ENCODE peak calls at places on chromosomes 5 and 9, in five cellular contexts. N, F, J, Z and D are unnamed samples.

GRCh38 chr5:90529939-90530677 is 724 bp upstream of the LYSMD3 start:
- DNase-seq in N (peak), F (peak), J (peak), Z (peak), D (peak)

GRCh38 chr9:72254881-72255545 is 105.8 kb downstream of the GDA start:
- DNase-seq in N (no peak), F (no peak), J (no peak), Z (no peak), D (no peak)

GRCh38 chr5:122458278-122458872 is 146.3 kb downstream of the SNCAIP start:
- DNase-seq in N (no peak), F (no peak), J (no peak), Z (no peak), D (no peak)

GRCh38 chr5:95846554-95847260 is 24.2 kb upstream of the GLRX start:
- DNase-seq in N (peak), F (peak), J (peak), Z (peak), D (peak)

GRCh38 chr9:106887066-106887465 is 24.1 kb downstream of the ZNF462 start:
- DNase-seq in N (no peak), F (no peak), J (no peak), Z (no peak), D (no peak)

GRCh38 chr9:114505187-114506081 is at the start of gene WHRN:
- DNase-seq in N (peak), F (peak), J (peak), Z (peak), D (peak)

GRCh38 chr9:99288830-99289229 is 66.7 kb downstream of the SEC61B start:
- DNase-seq in N (no peak), F (no peak), J (no peak), Z (no peak), D (no peak)

GRCh38 chr5:142120247-142120935 is 11.8 kb downstream of the NDFIP1 start:
- DNase-seq in N (no peak), F (no peak), J (no peak), Z (no peak), D (no peak)

GRCh38 chr9:4108708-4109444 is 191.0 kb downstream of the GLIS3 start:
- DNase-seq in N (no peak), F (no peak), J (peak), Z (no peak), D (no peak)